ENCODE peak calls at places on chromosomes 16 and 17, in eight cellular contexts. J is EL; N is M059J; Q is stimulated activated CD4-positive, alpha-beta T cell treated with anti-CD3 and anti-CD28 coated beads, Interleukin-12 subunit alpha, Interleukin-12 subunit beta, amount 100 ng/mL, for 4 hours; R is frontal cortex; D is AML-193; A is GM12865; Y is effector CD4-positive, alpha-beta T cell. S is an unnamed sample.

GRCh38 chr16:82379601-82380000 is 209.6 kb upstream of the MPHOSPH6 start:
- DNase-seq in J (no peak), N (no peak), Q (no peak), R (no peak), D (no peak), A (no peak), Y (no peak), S (no peak)

GRCh38 chr17:31414590-31414918 is 23.1 kb downstream of the RAB11FIP4 start:
- DNase-seq in J (no peak), N (no peak), Q (no peak), R (no peak), D (no peak), A (no peak), Y (no peak), S (no peak)

GRCh38 chr16:24730914-24731313 is 1.5 kb downstream of the TNRC6A start:
- DNase-seq in J (no peak), N (no peak), Q (no peak), R (no peak), D (no peak), A (no peak), Y (no peak), S (no peak)

GRCh38 chr16:80804451-80805383 is at the start of gene CDYL2:
- DNase-seq in J (peak), N (peak), Q (peak), R (peak), D (no peak), A (peak), Y (peak), S (no peak)

GRCh38 chr16:65394306-65394705 is 272.4 kb upstream of the CDH11 start:
- DNase-seq in J (no peak), N (no peak), Q (no peak), R (no peak), D (no peak), A (no peak), Y (no peak), S (no peak)

GRCh38 chr17:5699789-5700188 is 115.5 kb upstream of the NLRP1 start:
- DNase-seq in J (no peak), N (no peak), Q (no peak), R (no peak), D (no peak), A (no peak), Y (no peak), S (no peak)

GRCh38 chr17:15917439-15918027 is 27.4 kb upstream of the ADORA2B start:
- DNase-seq in J (no peak), N (no peak), Q (no peak), R (no peak), D (no peak), A (no peak), Y (no peak), S (no peak)

GRCh38 chr16:21277927-21278706 is at the start of gene CRYM:
- DNase-seq in J (peak), N (peak), Q (peak), R (no peak), D (no peak), A (peak), Y (peak), S (no peak)

GRCh38 chr17:45144199-45145034 is 3.9 kb upstream of the HEXIM1 start:
- DNase-seq in J (no peak), N (no peak), Q (peak), R (no peak), D (no peak), A (no peak), Y (no peak), S (peak)

GRCh38 chr17:47699536-47699840 is 5.5 kb downstream of the TBKBP1 start:
- DNase-seq in J (no peak), N (no peak), Q (no peak), R (no peak), D (no peak), A (no peak), Y (no peak), S (no peak)

GRCh38 chr16:67562918-67563707 is 787 bp downstream of the CTCF start:
- DNase-seq in J (peak), N (peak), Q (peak), R (peak), D (peak), A (peak), Y (peak), S (peak)

GRCh38 chr17:71472809-71473789 is 647.7 kb upstream of the SOX9 start:
- DNase-seq in J (peak), N (peak), Q (no peak), R (peak), D (peak), A (peak), Y (no peak), S (no peak)

GRCh38 chr17:82871056-82871775 is 31.4 kb upstream of the ZNF750 start:
- DNase-seq in J (no peak), N (no peak), Q (no peak), R (no peak), D (no peak), A (peak), Y (no peak), S (no peak)

GRCh38 chr17:68700391-68700790 is 99.2 kb upstream of the FAM20A start:
- DNase-seq in J (no peak), N (no peak), Q (no peak), R (no peak), D (no peak), A (no peak), Y (no peak), S (no peak)

GRCh38 chr17:50258647-50259483 is 15.4 kb upstream of the TMEM92 start:
- DNase-seq in J (no peak), N (no peak), Q (no peak), R (no peak), D (no peak), A (no peak), Y (no peak), S (no peak)

GRCh38 chr16:59042296-59042695 is 308.2 kb upstream of the GOT2 start:
- DNase-seq in J (no peak), N (no peak), Q (no peak), R (no peak), D (no peak), A (no peak), Y (no peak), S (peak)

GRCh38 chr16:85237817-85238216 is 125.5 kb upstream of the CIBAR2 start:
- DNase-seq in J (no peak), N (no peak), Q (no peak), R (no peak), D (no peak), A (no peak), Y (no peak), S (no peak)

S was measured in C1 segment of cervical spinal cord.